ENCODE peak calls at places on chromosomes 7 and 10, in four cellular contexts. M, G, O and P are unnamed samples.
A peak's percentile ranks its signal among the peaks of the same experiment; 100 is the strongest.

GRCh38 chr10:120641695-120642094 is 184.7 kb downstream of the PLPP4 start:
- DNase-seq in O (no peak), M (no peak), G (no peak), P (no peak)

GRCh38 chr7:50266893-50267386 is 37.6 kb upstream of the IKZF1 start:
- DNase-seq in M (no peak), G (no peak), O (peak; percentile 74), P (peak; percentile 83)

GRCh38 chr7:55546826-55547225 is 25.5 kb downstream of the VOPP1 start:
- DNase-seq in G (peak; percentile 81), O (peak; percentile 28), M (no peak), P (peak; percentile 78)

GRCh38 chr10:32795598-32796183 is 162.3 kb downstream of the ITGB1 start:
- DNase-seq in O (no peak), M (peak; percentile 5), G (no peak), P (no peak)

GRCh38 chr7:31320675-31321074 is 19.9 kb downstream of the NEUROD6 start:
- DNase-seq in G (no peak), M (no peak), O (no peak), P (no peak)

GRCh38 chr7:34544621-34545020 is 113.4 kb upstream of the NPSR1 start:
- DNase-seq in M (no peak), G (no peak), O (no peak), P (no peak)

GRCh38 chr7:36192877-36193276 is 39.8 kb downstream of the EEPD1 start:
- DNase-seq in M (no peak), O (no peak), G (no peak), P (no peak)

GRCh38 chr7:36045830-36046341 is 107.2 kb upstream of the EEPD1 start:
- DNase-seq in M (no peak), O (no peak), G (no peak), P (no peak)

GRCh38 chr7:73899731-73900142 is 38.8 kb downstream of the TMEM270 start:
- DNase-seq in G (peak; percentile 94), O (no peak), M (no peak), P (no peak)

GRCh38 chr7:98137826-98138151 is 31.1 kb downstream of the LMTK2 start:
- DNase-seq in O (peak; percentile 70), M (peak; percentile 44), G (no peak), P (no peak)

GRCh38 chr10:23793577-23793976 is 354.7 kb downstream of the OTUD1 start:
- DNase-seq in O (no peak), G (no peak), M (no peak), P (no peak)

GRCh38 chr7:68438016-68438415 is 1160.3 kb upstream of the AUTS2 start:
- DNase-seq in G (no peak), O (no peak), M (no peak), P (no peak)

GRCh38 chr10:48555310-48556042 is 49.4 kb downstream of the ARHGAP22 start:
- DNase-seq in O (no peak), G (no peak), M (no peak), P (peak; percentile 24)

GRCh38 chr10:126250045-126250444 is 138.2 kb downstream of the ADAM12 start:
- DNase-seq in M (no peak), G (no peak), O (no peak), P (no peak)

GRCh38 chr10:30185916-30186315 is 126.5 kb upstream of the JCAD start:
- DNase-seq in G (no peak), O (no peak), M (no peak), P (no peak)

GRCh38 chr10:22002531-22003110 is 909 bp downstream of the DNAJC1 start:
- DNase-seq in G (no peak), M (no peak), O (no peak), P (no peak)

GRCh38 chr10:79274279-79275104 is 72.8 kb upstream of the PPIF start:
- DNase-seq in G (peak; percentile 93), O (peak; percentile 82), M (no peak), P (peak; percentile 86)
- TF ChIP-seq POLR2AphosphoS5 in G (peak; percentile 88), O (peak; percentile 25), M (no peak), P (peak; percentile 80)

DNA sequence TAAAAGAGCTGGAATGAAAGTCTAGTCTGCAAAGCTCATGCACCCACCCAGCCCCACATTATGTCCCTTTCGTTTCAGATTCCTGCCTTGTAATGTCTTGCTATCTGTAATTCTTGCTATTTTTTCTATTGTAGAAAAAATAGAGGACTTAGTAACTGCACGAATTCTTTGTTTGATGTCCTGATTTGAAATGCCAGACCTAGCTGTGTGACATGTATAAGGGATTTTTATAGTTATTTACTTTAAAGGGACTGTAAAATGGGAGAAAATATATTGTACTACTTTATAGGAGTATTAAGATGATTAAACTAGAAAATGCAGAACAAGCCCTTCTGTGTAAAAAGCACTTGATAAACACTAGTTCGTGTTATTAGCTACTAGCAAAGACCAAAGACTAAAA is 32.4 kb downstream of the TARP start:
- DNase-seq in G (no peak), M (no peak), O (no peak), P (no peak)
- TF ChIP-seq POLR2AphosphoS5 in G (no peak), M (no peak), O (no peak), P (no peak)

DNA sequence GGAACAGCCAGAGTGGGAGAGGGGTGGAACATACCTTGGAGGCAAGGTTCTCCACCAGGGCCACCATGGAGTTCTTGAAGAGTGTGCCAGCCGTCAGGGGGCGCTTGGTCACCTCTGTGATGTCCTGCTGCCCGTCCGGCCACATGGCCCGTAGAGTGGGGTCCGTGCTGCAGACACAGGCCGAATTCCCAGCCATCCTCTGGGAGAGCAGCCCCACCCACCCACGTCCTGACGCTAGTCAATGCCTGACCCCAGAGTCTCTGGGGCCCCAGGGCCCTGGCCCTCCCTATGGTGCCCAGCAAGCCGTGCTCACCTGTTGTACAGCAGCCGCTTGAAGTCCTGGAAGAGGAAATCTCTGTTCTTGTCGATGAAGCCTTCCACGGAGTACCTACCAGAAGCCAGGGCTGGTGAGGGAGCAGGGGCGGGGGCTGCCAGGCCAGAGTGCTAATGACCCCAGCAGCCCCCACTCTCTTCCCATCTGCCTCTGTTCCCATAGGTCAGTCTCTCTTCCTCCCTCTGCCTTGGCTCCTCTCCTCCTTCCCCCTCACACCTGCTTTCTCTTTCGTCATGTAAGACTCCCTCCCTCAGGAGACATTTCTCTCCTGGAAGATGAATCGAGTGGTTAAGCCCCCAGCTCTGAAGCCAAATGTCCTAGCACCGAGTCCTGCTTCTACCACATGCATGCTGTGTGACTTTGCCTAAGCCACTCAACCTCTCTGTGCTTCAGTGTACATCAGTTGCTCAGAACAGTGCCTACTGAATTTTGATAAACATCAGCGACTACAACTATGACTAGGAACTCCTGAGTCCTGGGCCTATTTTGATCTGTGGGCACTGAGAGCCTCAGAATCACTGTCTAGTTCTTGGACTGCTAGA is 11.0 kb downstream of the MYO1G start:
- DNase-seq in O (no peak), G (peak; percentile 50), M (no peak), P (no peak)
- TF ChIP-seq POLR2AphosphoS5 in O (peak; percentile 46), G (no peak), M (no peak), P (no peak)

DNA sequence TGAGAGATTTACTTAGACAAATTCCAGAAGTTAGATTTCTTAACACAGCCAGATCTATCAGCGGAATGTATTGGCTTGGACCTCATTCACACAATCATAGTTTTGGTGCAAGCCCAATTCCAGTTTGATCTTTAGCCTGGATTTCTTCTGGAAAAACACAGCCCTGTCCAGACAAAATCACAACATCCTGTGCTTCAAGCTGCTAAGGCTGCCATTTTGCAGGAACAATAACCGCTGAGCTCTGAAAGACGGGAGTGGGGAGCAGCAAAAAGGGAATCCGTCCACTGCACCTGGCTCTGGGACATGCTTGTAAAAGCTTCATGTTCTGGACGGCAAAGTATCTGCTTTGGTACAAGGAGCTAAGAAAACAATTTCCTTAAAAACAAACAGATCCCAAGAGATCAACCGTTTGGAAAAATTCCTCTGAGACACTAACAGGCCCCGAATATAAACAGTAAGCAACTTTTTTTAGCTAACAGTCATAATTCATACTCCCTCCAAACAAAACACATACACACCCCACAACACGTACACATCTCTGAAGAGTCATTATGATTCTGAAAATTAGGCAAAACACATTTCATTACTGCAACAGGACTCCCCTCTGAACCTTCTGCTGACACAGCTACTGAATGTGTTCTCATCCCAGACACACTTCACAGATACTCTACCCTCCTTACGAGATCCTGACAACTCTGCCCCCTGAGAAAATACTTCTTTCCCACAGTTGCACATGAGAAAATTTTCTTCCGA is 32.4 kb downstream of the ITIH5 start:
- DNase-seq in M (no peak), G (no peak), O (no peak), P (no peak)
- TF ChIP-seq POLR2AphosphoS5 in M (no peak), G (no peak), O (no peak), P (no peak)

GRCh38 chr7:2734761-2735571 is 47.0 kb downstream of the AMZ1 start:
- DNase-seq in O (peak; percentile 90), G (peak; percentile 66), M (no peak), P (peak; percentile 56)
- TF ChIP-seq POLR2AphosphoS5 in O (peak; percentile 97), G (no peak), M (no peak), P (peak; percentile 24)